ENCODE peak calls at places on chromosome 21, in five cellular contexts. S, Z, C, V and E are unnamed samples.

GRCh38 chr21:36038701-36039497 is 21.4 kb downstream of the SETD4 start:
- DNase-seq in S (no peak), Z (no peak), C (no peak), V (no peak), E (no peak)

GRCh38 chr21:45983981-45984551 is 2.5 kb downstream of the COL6A1 start:
- DNase-seq in S (no peak), Z (no peak), C (no peak), V (peak), E (no peak)

GRCh38 chr21:42176864-42177263 is 42.1 kb upstream of the ABCG1 start:
- DNase-seq in S (no peak), Z (no peak), C (no peak), V (no peak), E (no peak)

GRCh38 chr21:42389449-42389835 is 6.4 kb downstream of the TMPRSS3 start:
- DNase-seq in S (no peak), Z (no peak), C (no peak), V (no peak), E (peak)

GRCh38 chr21:16305686-16306085 is 575.9 kb downstream of the USP25 start:
- DNase-seq in S (no peak), Z (no peak), C (peak), V (no peak), E (no peak)

GRCh38 chr21:38831526-38832467 is 26.1 kb downstream of the ETS2 start:
- DNase-seq in S (no peak), Z (peak), C (no peak), V (no peak), E (no peak)

GRCh38 chr21:42452401-42453018 is 43.5 kb downstream of the RSPH1 start:
- DNase-seq in S (no peak), Z (no peak), C (no peak), V (no peak), E (no peak)

GRCh38 chr21:40681164-40681859 is 165.6 kb downstream of the DSCAM start:
- DNase-seq in S (no peak), Z (no peak), C (peak), V (peak), E (peak)

GRCh38 chr21:25385912-25386474 is 221.3 kb downstream of the MRPL39 start:
- DNase-seq in S (no peak), Z (no peak), C (peak), V (peak), E (peak)

GRCh38 chr21:36461918-36462486 is 17.9 kb downstream of the CLDN14 start:
- DNase-seq in S (no peak), Z (no peak), C (no peak), V (no peak), E (no peak)

GRCh38 chr21:39502631-39503030 is 50.9 kb downstream of the SH3BGR start:
- DNase-seq in S (no peak), Z (no peak), C (peak), V (no peak), E (no peak)

GRCh38 chr21:16912075-16912474 is 600.8 kb upstream of the CXADR start:
- DNase-seq in S (no peak), Z (no peak), C (no peak), V (no peak), E (no peak)

GRCh38 chr21:38837806-38838461 is 32.2 kb downstream of the ETS2 start:
- DNase-seq in S (no peak), Z (no peak), C (no peak), V (no peak), E (no peak)

GRCh38 chr21:36710729-36711048 is 11.8 kb downstream of the SIM2 start:
- DNase-seq in S (no peak), Z (no peak), C (no peak), V (no peak), E (no peak)

GRCh38 chr21:37045139-37045538 is 27.7 kb downstream of the PIGP start:
- DNase-seq in S (no peak), Z (no peak), C (peak), V (no peak), E (no peak)

GRCh38 chr21:22374218-22374969 is 1376.2 kb downstream of the NCAM2 start:
- DNase-seq in S (no peak), Z (no peak), C (no peak), V (no peak), E (peak)

GRCh38 chr21:45220106-45220505 is 67.6 kb downstream of the POFUT2 start:
- DNase-seq in S (no peak), Z (no peak), C (no peak), V (no peak), E (no peak)

GRCh38 chr21:31293986-31294385 is 50.1 kb downstream of the TIAM1 start:
- DNase-seq in S (peak), Z (no peak), C (peak), V (no peak), E (no peak)

GRCh38 chr21:34887729-34888568 is 161.2 kb downstream of the RUNX1 start:
- DNase-seq in S (peak), Z (peak), C (peak), V (peak), E (peak)

GRCh38 chr21:45306832-45307571 is 19.3 kb upstream of the POFUT2 start:
- DNase-seq in S (no peak), Z (peak), C (peak), V (no peak), E (no peak)

GRCh38 chr21:44801468-44802395 is at the start of gene UBE2G2:
- DNase-seq in S (peak), Z (peak), C (peak), V (peak), E (peak)

GRCh38 chr21:39097335-39097861 is 85.9 kb downstream of the PSMG1 start:
- DNase-seq in S (no peak), Z (no peak), C (peak), V (no peak), E (no peak)

GRCh38 chr21:30337644-30338170 is at the start of gene KRTAP27-1:
- DNase-seq in S (no peak), Z (no peak), C (no peak), V (no peak), E (no peak)

GRCh38 chr21:45970674-45971486 is 10.7 kb upstream of the COL6A1 start:
- DNase-seq in S (peak), Z (peak), C (peak), V (peak), E (peak)